ENCODE peak calls at places on chromosomes 2 and 18, in nine cellular contexts. Q, X, A, G, H, C, F, K and L are unnamed samples.

GRCh38 chr2:143717053-143717452 is 587.8 kb downstream of the ARHGAP15 start:
- DNase-seq in A (no peak), Q (no peak), F (no peak), X (no peak), H (no peak), K (no peak), G (no peak), C (no peak), L (no peak)

GRCh38 chr2:46067501-46068292 is 229.5 kb upstream of the EPAS1 start:
- DNase-seq in X (no peak), K (no peak), H (peak), G (no peak), A (no peak), Q (no peak), F (no peak), C (no peak), L (no peak)

GRCh38 chr2:37189452-37190153 is 1.1 kb upstream of the SULT6B1 start:
- DNase-seq in C (no peak), H (peak), A (no peak), K (no peak), G (no peak), F (no peak), X (no peak), Q (no peak), L (no peak)

GRCh38 chr2:11417946-11418585 is 47.9 kb downstream of the E2F6 start:
- DNase-seq in F (no peak), H (no peak), Q (no peak), K (no peak), G (no peak), A (peak), X (no peak), C (no peak), L (no peak)

GRCh38 chr2:191907545-191907944 is 60.7 kb upstream of the CAVIN2 start:
- DNase-seq in K (no peak), C (no peak), Q (no peak), A (no peak), H (no peak), G (no peak), X (no peak), F (no peak), L (no peak)

GRCh38 chr2:165185633-165186032 is 18.2 kb downstream of the SCN3A start:
- DNase-seq in K (no peak), Q (no peak), G (no peak), H (no peak), X (no peak), F (no peak), A (no peak), C (no peak), L (no peak)

GRCh38 chr18:10057808-10058791 is 144.3 kb downstream of the VAPA start:
- DNase-seq in A (no peak), Q (no peak), K (no peak), C (no peak), X (no peak), F (no peak), G (peak), H (peak), L (no peak)

GRCh38 chr2:172351586-172351985 is 75.8 kb upstream of the ITGA6 start:
- DNase-seq in G (no peak), Q (no peak), F (no peak), C (no peak), K (no peak), H (no peak), X (no peak), A (no peak), L (no peak)

GRCh38 chr18:989423-989822 is 84.8 kb downstream of the ADCYAP1 start:
- DNase-seq in Q (no peak), K (no peak), F (no peak), A (no peak), C (no peak), H (no peak), X (no peak), G (no peak), L (no peak)